ENCODE peak calls at places on chromosomes 1 and 21, in four cellular contexts. One of them, this sample, is unnamed.

GRCh38 chr1:40980453-40981121 is 1.1 kb downstream of the CTPS1 start:
- DNase-seq in IMR-90: peak
- DNase-seq in GM12878: no peak
- DNase-seq in K562: peak
- DNase-seq in this sample: no peak

GRCh38 chr1:90761781-90762589 is 44.9 kb upstream of the BARHL2 start:
- DNase-seq in IMR-90: no peak
- DNase-seq in GM12878: no peak
- DNase-seq in K562: no peak
- DNase-seq in this sample: no peak

GRCh38 chr1:182206628-182207239 is 145.2 kb upstream of the ZNF648 start:
- DNase-seq in IMR-90: no peak
- DNase-seq in GM12878: no peak
- DNase-seq in K562: no peak
- DNase-seq in this sample: no peak

GRCh38 chr1:6569033-6569432 is 10.8 kb upstream of the ZBTB48 start:
- DNase-seq in IMR-90: no peak
- DNase-seq in GM12878: no peak
- DNase-seq in K562: no peak
- DNase-seq in this sample: no peak

GRCh38 chr21:29436143-29436542 is 137.4 kb downstream of the BACH1 start:
- DNase-seq in IMR-90: no peak
- DNase-seq in GM12878: no peak
- DNase-seq in K562: no peak
- DNase-seq in this sample: no peak

GRCh38 chr1:159945483-159946241 is at the start of gene IGSF9:
- DNase-seq in IMR-90: peak
- DNase-seq in GM12878: no peak
- DNase-seq in K562: peak
- DNase-seq in this sample: peak

GRCh38 chr1:37035828-37036666 is 1.7 kb upstream of the GRIK3 start:
- DNase-seq in IMR-90: no peak
- DNase-seq in GM12878: no peak
- DNase-seq in K562: peak
- DNase-seq in this sample: peak

GRCh38 chr1:56586502-56586901 is 7.1 kb upstream of the PLPP3 start:
- DNase-seq in IMR-90: no peak
- DNase-seq in GM12878: no peak
- DNase-seq in K562: no peak
- DNase-seq in this sample: no peak

GRCh38 chr1:154434346-154435075 is 29.4 kb downstream of the IL6R start:
- DNase-seq in IMR-90: no peak
- DNase-seq in GM12878: no peak
- DNase-seq in K562: no peak
- DNase-seq in this sample: no peak

GRCh38 chr1:89989791-89990190 is 5.1 kb upstream of the ZNF326 start:
- DNase-seq in IMR-90: no peak
- DNase-seq in GM12878: no peak
- DNase-seq in K562: no peak
- DNase-seq in this sample: no peak

DNA sequence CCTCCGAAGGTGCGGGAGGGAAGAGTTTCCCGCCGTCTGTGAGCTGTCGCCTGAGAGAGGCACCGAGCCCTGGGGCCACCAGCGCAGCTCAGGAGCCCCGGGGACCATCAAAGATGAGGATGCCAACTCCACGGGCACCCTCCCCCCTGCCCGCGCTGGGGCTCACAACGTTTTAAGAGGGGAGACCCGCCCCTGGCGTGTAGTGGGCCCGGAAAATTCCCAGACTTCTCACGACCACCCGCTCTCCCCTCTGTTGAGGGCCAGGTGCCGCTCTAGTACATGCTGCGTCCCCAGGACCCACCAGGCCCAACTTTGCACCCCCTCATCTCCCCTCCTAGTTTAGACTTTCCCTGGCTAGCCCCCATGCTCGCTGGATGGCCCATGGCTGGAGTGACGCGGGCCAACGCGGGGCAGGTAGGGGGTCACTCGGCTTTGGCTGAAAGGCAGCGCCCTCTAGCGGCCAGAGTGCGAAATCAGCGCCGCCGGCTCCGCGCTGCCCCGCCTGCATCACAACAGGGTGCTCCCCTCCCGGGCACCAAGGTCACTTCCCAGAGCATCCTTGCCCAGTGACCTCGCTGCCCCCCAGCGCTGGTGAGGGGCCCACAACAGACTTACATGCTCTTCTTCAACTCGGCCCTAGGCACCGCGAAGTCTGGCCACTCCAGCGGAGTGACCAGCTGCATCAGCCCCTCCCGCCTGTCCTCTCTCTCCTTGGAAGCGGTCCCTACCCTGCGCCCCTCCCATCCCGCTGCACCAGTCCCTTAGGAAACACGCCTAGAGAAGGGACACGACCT is 1.8 kb downstream of the CD160 start:
- DNase-seq in IMR-90: peak
- DNase-seq in GM12878: no peak
- DNase-seq in K562: peak
- DNase-seq in this sample: no peak
- H3K4me3 ChIP-seq in IMR-90: peak
- H3K4me3 ChIP-seq in GM12878: peak
- H3K4me3 ChIP-seq in K562: no peak
- H3K4me3 ChIP-seq in this sample: peak

DNA sequence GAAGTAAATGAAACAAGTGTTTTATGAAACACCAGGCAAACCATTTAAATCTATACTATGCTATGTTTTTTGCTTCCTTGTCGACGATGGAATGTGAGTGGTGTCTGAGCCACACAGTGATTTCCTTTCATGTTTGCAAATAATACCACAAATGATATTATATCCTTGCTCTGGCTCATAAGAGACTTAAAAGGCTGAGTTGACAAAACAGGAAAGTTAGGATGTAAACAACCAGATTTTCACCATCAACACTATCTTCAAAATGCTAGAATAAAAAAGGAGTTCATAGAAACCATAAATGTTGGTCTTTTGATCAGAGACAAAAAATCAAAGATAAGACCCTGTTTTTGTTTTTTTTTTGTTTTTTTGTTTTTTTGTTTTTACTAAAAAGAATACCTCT is 17.8 kb upstream of the MAGI3 start:
- DNase-seq in IMR-90: no peak
- DNase-seq in GM12878: no peak
- DNase-seq in K562: no peak
- DNase-seq in this sample: no peak
- TF ChIP-seq RFX5 in IMR-90: no peak
- TF ChIP-seq RFX5 in GM12878: no peak
- TF ChIP-seq RFX5 in K562: no peak
- TF ChIP-seq RFX5 in this sample: no peak

GRCh38 chr1:237111807-237112206 is 69.8 kb downstream of the RYR2 start:
- DNase-seq in IMR-90: no peak
- DNase-seq in GM12878: no peak
- DNase-seq in K562: no peak
- DNase-seq in this sample: no peak
- TF ChIP-seq CHD1 in IMR-90: no peak
- TF ChIP-seq CHD1 in GM12878: no peak
- TF ChIP-seq CHD1 in K562: no peak
- TF ChIP-seq CHD1 in this sample: no peak

GRCh38 chr1:203475012-203475981 is at the start of gene PRELP:
- DNase-seq in IMR-90: peak
- DNase-seq in GM12878: no peak
- DNase-seq in K562: peak
- DNase-seq in this sample: no peak
- H3K4me3 ChIP-seq in IMR-90: no peak
- H3K4me3 ChIP-seq in GM12878: no peak
- H3K4me3 ChIP-seq in K562: no peak
- H3K4me3 ChIP-seq in this sample: no peak

GRCh38 chr1:94428441-94428840 is 10.3 kb downstream of the ABCD3 start:
- DNase-seq in IMR-90: no peak
- DNase-seq in GM12878: no peak
- DNase-seq in K562: no peak
- DNase-seq in this sample: no peak

GRCh38 chr1:94434339-94435092 is 16.3 kb downstream of the ABCD3 start:
- DNase-seq in IMR-90: peak
- DNase-seq in GM12878: no peak
- DNase-seq in K562: no peak
- DNase-seq in this sample: no peak

GRCh38 chr1:94438692-94439276 is 20.6 kb downstream of the ABCD3 start:
- DNase-seq in IMR-90: peak
- DNase-seq in GM12878: no peak
- DNase-seq in K562: no peak
- DNase-seq in this sample: no peak

DNA sequence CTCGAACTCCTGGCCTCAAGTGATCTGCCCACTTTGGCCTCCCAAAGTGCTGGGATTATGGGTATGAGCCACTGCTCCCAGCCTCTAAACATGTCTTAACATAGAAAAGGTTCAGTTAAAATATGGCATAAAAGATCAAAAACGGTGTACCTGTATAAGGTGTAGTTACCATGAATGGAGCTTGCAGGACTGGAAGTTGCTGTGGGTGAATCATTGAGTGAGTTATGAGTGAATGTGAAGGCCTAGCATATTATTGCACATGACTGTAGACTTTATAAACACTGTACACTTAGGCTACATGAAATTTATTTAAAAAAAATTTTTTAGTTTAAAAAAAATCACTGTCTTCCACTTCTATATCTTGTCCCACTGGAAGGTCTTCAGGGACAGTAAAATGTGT is 15.7 kb downstream of the ABCD3 start:
- DNase-seq in IMR-90: peak
- DNase-seq in GM12878: no peak
- DNase-seq in K562: no peak
- DNase-seq in this sample: no peak
- TF ChIP-seq RFX5 in IMR-90: no peak
- TF ChIP-seq RFX5 in GM12878: no peak
- TF ChIP-seq RFX5 in K562: no peak
- TF ChIP-seq RFX5 in this sample: no peak

DNA sequence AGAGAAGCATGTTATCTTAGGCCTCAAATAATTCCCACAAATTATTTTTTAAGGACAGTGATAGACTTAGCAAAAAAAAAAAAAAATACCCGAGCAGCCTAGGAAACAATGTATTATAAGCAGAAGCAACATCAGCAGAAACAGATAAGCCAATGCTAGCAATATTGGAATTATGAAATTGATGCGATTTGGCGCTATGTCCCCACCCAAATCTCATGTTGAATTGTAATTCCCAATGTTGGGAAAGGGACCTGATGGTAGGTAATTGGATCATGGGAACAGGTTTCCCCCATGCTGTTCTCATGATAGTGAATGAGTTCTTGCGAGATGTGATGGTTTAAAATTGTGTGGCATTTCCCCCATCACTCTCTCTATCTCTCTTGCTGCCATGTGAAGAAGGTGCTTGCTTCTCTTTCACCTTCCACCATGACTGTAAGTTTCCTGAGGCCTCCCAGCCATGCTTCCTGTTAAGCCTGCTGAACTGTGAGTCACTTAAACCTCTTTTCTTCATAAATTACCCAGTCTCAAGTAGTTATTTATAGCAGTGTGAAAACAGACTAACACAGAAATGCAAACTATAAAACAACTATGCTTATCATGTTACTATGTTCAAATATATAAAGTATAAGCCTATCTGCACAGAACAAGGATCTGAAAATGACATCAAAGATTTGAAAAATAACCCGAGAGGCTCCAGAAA is 75.6 kb upstream of the HIVEP3 start:
- DNase-seq in IMR-90: no peak
- DNase-seq in GM12878: no peak
- DNase-seq in K562: no peak
- DNase-seq in this sample: no peak
- TF ChIP-seq CHD1 in IMR-90: no peak
- TF ChIP-seq CHD1 in GM12878: no peak
- TF ChIP-seq CHD1 in K562: no peak
- TF ChIP-seq CHD1 in this sample: no peak

GRCh38 chr1:68231627-68232303 is 558 bp downstream of the WLS start:
- DNase-seq in IMR-90: peak
- DNase-seq in GM12878: no peak
- DNase-seq in K562: no peak
- DNase-seq in this sample: no peak

GRCh38 chr1:68230901-68231626 is 1.3 kb downstream of the WLS start:
- DNase-seq in IMR-90: no peak
- DNase-seq in GM12878: no peak
- DNase-seq in K562: no peak
- DNase-seq in this sample: no peak

GRCh38 chr1:68229927-68230812 is 2.2 kb downstream of the WLS start:
- DNase-seq in IMR-90: peak
- DNase-seq in GM12878: no peak
- DNase-seq in K562: no peak
- DNase-seq in this sample: no peak

GRCh38 chr1:68227598-68227997 is 4.7 kb downstream of the WLS start:
- DNase-seq in IMR-90: no peak
- DNase-seq in GM12878: no peak
- DNase-seq in K562: no peak
- DNase-seq in this sample: no peak

GRCh38 chr1:68228833-68229232 is 3.5 kb downstream of the WLS start:
- DNase-seq in IMR-90: peak
- DNase-seq in GM12878: no peak
- DNase-seq in K562: no peak
- DNase-seq in this sample: no peak
- H3K4me3 ChIP-seq in IMR-90: peak
- H3K4me3 ChIP-seq in GM12878: no peak
- H3K4me3 ChIP-seq in K562: no peak
- H3K4me3 ChIP-seq in this sample: no peak